ENCODE peak calls at places on chromosomes 1 and 21, in eight cellular contexts. E is mucosa of descending colon; Q is psoas muscle; O is Daoy; I is Right ventricle myocardium inferior; V is effector CD4-positive, alpha-beta T cell; R is fibroblast of the conjunctiva; Z is fibroblast of pulmonary artery. D is an unnamed sample.
A peak's percentile ranks its signal among the peaks of the same experiment; 100 is the strongest.

GRCh38 chr1:1144122-1144842 is 28.4 kb upstream of the C1orf159 start:
- DNase-seq in E (peak; percentile 91), Q (no peak), O (no peak), I (no peak), V (peak; percentile 47), R (no peak), Z (no peak), D (no peak)

GRCh38 chr21:37073417-37074194 is 552 bp downstream of the TTC3 start:
- DNase-seq in E (peak; percentile 81), Q (no peak), O (peak; percentile 55), I (peak; percentile 88), V (peak; percentile 65), R (no peak), Z (peak; percentile 51), D (peak; percentile 28)

GRCh38 chr1:24215226-24215814 is 28.2 kb upstream of the IFNLR1 start:
- DNase-seq in E (no peak), Q (no peak), O (no peak), I (no peak), V (no peak), R (no peak), Z (no peak), D (no peak)

GRCh38 chr1:244097523-244098390 is 46.7 kb downstream of the ZBTB18 start:
- DNase-seq in E (no peak), Q (no peak), O (no peak), I (no peak), V (no peak), R (no peak), Z (no peak), D (peak; percentile 12)

GRCh38 chr1:223641523-223642039 is 23.9 kb downstream of the CAPN8 start:
- DNase-seq in E (peak; percentile 67), Q (no peak), O (no peak), I (no peak), V (no peak), R (no peak), Z (no peak), D (no peak)

GRCh38 chr1:175481126-175482071 is 262.0 kb downstream of the TNR start:
- DNase-seq in E (no peak), Q (no peak), O (peak; percentile 29), I (no peak), V (no peak), R (peak; percentile 1), Z (peak; percentile 53), D (peak; percentile 54)

GRCh38 chr1:109869141-109869540 is 41.5 kb upstream of the CSF1 start:
- DNase-seq in E (no peak), Q (no peak), O (no peak), I (no peak), V (no peak), R (no peak), Z (no peak), D (no peak)

GRCh38 chr1:3742439-3743298 is 9.6 kb upstream of the CCDC27 start:
- DNase-seq in E (no peak), Q (no peak), O (no peak), I (no peak), V (no peak), R (no peak), Z (no peak), D (peak; percentile 28)

GRCh38 chr1:200075938-200076546 is 48.5 kb downstream of the NR5A2 start:
- DNase-seq in E (no peak), Q (no peak), O (peak; percentile 80), I (no peak), V (no peak), R (peak; percentile 53), Z (peak; percentile 99), D (peak; percentile 96)

GRCh38 chr1:221419513-221420088 is 322.3 kb downstream of the DUSP10 start:
- DNase-seq in E (no peak), Q (no peak), O (peak; percentile 18), I (no peak), V (no peak), R (peak; percentile 44), Z (peak; percentile 70), D (peak; percentile 81)

GRCh38 chr1:190399233-190399632 is 78.4 kb downstream of the BRINP3 start:
- DNase-seq in E (no peak), Q (no peak), O (no peak), I (no peak), V (no peak), R (no peak), Z (no peak), D (no peak)

GRCh38 chr1:197303463-197303862 is 35.4 kb downstream of the CRB1 start:
- DNase-seq in E (no peak), Q (no peak), O (no peak), I (no peak), V (no peak), R (no peak), Z (no peak), D (no peak)

GRCh38 chr1:10912441-10912840 is 100.0 kb upstream of the TARDBP start:
- DNase-seq in E (no peak), Q (no peak), O (no peak), I (no peak), V (no peak), R (no peak), Z (no peak), D (no peak)

GRCh38 chr1:51616490-51616889 is 402 bp upstream of the OSBPL9 start:
- DNase-seq in E (no peak), Q (no peak), O (no peak), I (no peak), V (no peak), R (no peak), Z (no peak), D (no peak)

GRCh38 chr1:5189384-5189783 is 535.0 kb downstream of the AJAP1 start:
- DNase-seq in E (no peak), Q (no peak), O (no peak), I (no peak), V (no peak), R (no peak), Z (no peak), D (no peak)

GRCh38 chr1:230790026-230790425 is 42.8 kb downstream of the CAPN9 start:
- DNase-seq in E (no peak), Q (no peak), O (no peak), I (no peak), V (no peak), R (no peak), Z (no peak), D (no peak)

GRCh38 chr21:15062566-15062965 is 2.2 kb downstream of the NRIP1 start:
- DNase-seq in E (no peak), Q (no peak), O (no peak), I (no peak), V (no peak), R (no peak), Z (peak; percentile 50), D (peak; percentile 48)

GRCh38 chr21:15444118-15444960 is 285.4 kb upstream of the USP25 start:
- DNase-seq in E (no peak), Q (no peak), O (no peak), I (no peak), V (no peak), R (no peak), Z (no peak), D (no peak)

GRCh38 chr1:242886137-242886536 is 361.6 kb upstream of the PLD5 start:
- DNase-seq in E (peak; percentile 47), Q (no peak), O (no peak), I (no peak), V (no peak), R (no peak), Z (no peak), D (no peak)

GRCh38 chr1:37919277-37919676 is 27.6 kb downstream of the INPP5B start:
- DNase-seq in E (no peak), Q (no peak), O (no peak), I (no peak), V (no peak), R (no peak), Z (peak; percentile 39), D (peak; percentile 40)

GRCh38 chr1:94438692-94439276 is 20.6 kb downstream of the ABCD3 start:
- DNase-seq in E (no peak), Q (no peak), O (no peak), I (no peak), V (no peak), R (no peak), Z (peak; percentile 45), D (peak; percentile 38)

GRCh38 chr1:53129891-53130597 is 12.4 kb downstream of the SLC1A7 start:
- DNase-seq in E (no peak), Q (no peak), O (no peak), I (no peak), V (no peak), R (no peak), Z (no peak), D (no peak)

GRCh38 chr1:205275133-205275532 is 46.4 kb downstream of the NUAK2 start:
- DNase-seq in E (peak; percentile 79), Q (no peak), O (no peak), I (no peak), V (peak; percentile 23), R (no peak), Z (no peak), D (no peak)

GRCh38 chr1:112901387-112901786 is 54.6 kb downstream of the SLC16A1 start:
- DNase-seq in E (no peak), Q (no peak), O (no peak), I (no peak), V (no peak), R (no peak), Z (no peak), D (no peak)

GRCh38 chr1:114015075-114015474 is 35.8 kb downstream of the OLFML3 start:
- DNase-seq in E (no peak), Q (no peak), O (peak; percentile 66), I (no peak), V (no peak), R (no peak), Z (no peak), D (no peak)